ENCODE peak calls at places on chromosomes 7 and 10, in eight cellular contexts. L is head of caudate nucleus; W is CD8-positive, alpha-beta memory T cell; I is GM18507; E is stimulated activated CD4-positive, alpha-beta T cell treated with anti-CD3 and anti-CD28 coated beads, Interleukin-4, amount 100 ng/mL, for 48 hours; D is chondrocyte; B is M059J; Z is HT1080. F is an unnamed sample.

GRCh38 chr7:129664029-129665012 is 52.8 kb downstream of the NRF1 start:
- DNase-seq in E (no peak), W (no peak), I (no peak), D (no peak), Z (peak), L (no peak), B (peak), F (peak)

GRCh38 chr10:132539431-132539839 is 1.8 kb downstream of the INPP5A start:
- DNase-seq in E (no peak), Z (no peak), L (no peak), I (no peak), B (no peak), D (peak), W (peak), F (no peak)

GRCh38 chr10:184911-185310 is 49.7 kb downstream of the ZMYND11 start:
- DNase-seq in Z (peak), E (no peak), L (no peak), B (peak), I (no peak), W (no peak), D (no peak), F (no peak)

GRCh38 chr10:112783653-112784426 is 166.2 kb upstream of the TCF7L2 start:
- DNase-seq in W (no peak), D (no peak), E (no peak), I (no peak), L (no peak), B (no peak), Z (no peak), F (no peak)

GRCh38 chr7:82559203-82559805 is 115.7 kb upstream of the CACNA2D1 start:
- DNase-seq in I (no peak), Z (no peak), L (peak), W (no peak), D (no peak), B (peak), E (no peak), F (peak)

GRCh38 chr10:15478429-15478828 is 107.3 kb upstream of the FAM171A1 start:
- DNase-seq in I (no peak), E (no peak), B (no peak), Z (no peak), L (no peak), W (no peak), D (no peak), F (no peak)

GRCh38 chr7:12913002-12913401 is 225.6 kb downstream of the ARL4A start:
- DNase-seq in Z (no peak), D (no peak), E (no peak), W (no peak), L (no peak), B (no peak), I (no peak), F (no peak)

GRCh38 chr10:88892223-88892967 is 12.3 kb downstream of the STAMBPL1 start:
- DNase-seq in E (no peak), D (no peak), Z (no peak), I (no peak), W (no peak), L (no peak), B (peak), F (no peak)

GRCh38 chr7:23100697-23101096 is 4.9 kb upstream of the KLHL7 start:
- DNase-seq in B (no peak), W (no peak), I (no peak), D (no peak), L (no peak), Z (no peak), E (no peak), F (no peak)

GRCh38 chr7:130841416-130841815 is 107.4 kb upstream of the KLF14 start:
- DNase-seq in I (no peak), D (no peak), Z (no peak), B (no peak), L (no peak), E (no peak), W (peak), F (no peak)

GRCh38 chr10:73850863-73851461 is 23.4 kb downstream of the CAMK2G start:
- DNase-seq in W (no peak), D (peak), Z (no peak), L (no peak), I (no peak), E (no peak), B (no peak), F (no peak)

GRCh38 chr7:25852249-25852994 is 299.6 kb upstream of the NFE2L3 start:
- DNase-seq in I (no peak), W (no peak), D (no peak), L (no peak), Z (no peak), B (peak), E (no peak), F (no peak)

GRCh38 chr10:22988581-22989360 is 60.9 kb downstream of the ARMC3 start:
- DNase-seq in L (peak), I (peak), B (peak), D (no peak), W (peak), Z (peak), E (peak), F (peak)

GRCh38 chr10:122462533-122463465 is 1.4 kb downstream of the HTRA1 start:
- DNase-seq in D (no peak), E (no peak), Z (no peak), W (no peak), B (peak), I (no peak), L (peak), F (peak)

GRCh38 chr10:20956843-20957242 is 59.7 kb upstream of the NEBL start:
- DNase-seq in L (no peak), B (peak), E (no peak), Z (no peak), D (no peak), W (no peak), I (no peak), F (no peak)

GRCh38 chr10:115854740-115855435 is 418.1 kb downstream of the GFRA1 start:
- DNase-seq in B (peak), Z (no peak), I (no peak), L (no peak), E (no peak), W (no peak), D (no peak), F (no peak)

GRCh38 chr10:110709444-110709828 is 65.3 kb downstream of the RBM20 start:
- DNase-seq in Z (no peak), I (no peak), B (no peak), D (no peak), E (no peak), L (no peak), W (no peak), F (no peak)

GRCh38 chr10:56856569-56856968 is 495.5 kb upstream of the ZWINT start:
- DNase-seq in D (no peak), B (no peak), W (no peak), E (no peak), I (no peak), L (no peak), Z (no peak), F (no peak)

GRCh38 chr7:920351-921070 is 34.0 kb downstream of the ADAP1 start:
- DNase-seq in Z (no peak), E (no peak), L (peak), I (no peak), D (peak), W (no peak), B (no peak), F (no peak)

GRCh38 chr10:79170226-79170752 is 101.5 kb downstream of the ZMIZ1 start:
- DNase-seq in W (no peak), L (no peak), Z (no peak), D (no peak), E (no peak), I (no peak), B (no peak), F (no peak)

GRCh38 chr10:130491011-130491697 is 355.0 kb downstream of the GLRX3 start:
- DNase-seq in W (no peak), Z (no peak), E (no peak), D (no peak), I (no peak), B (peak), L (no peak), F (no peak)